ENCODE peak calls at places on chromosomes 2 and 18, in six cellular contexts. T is sigmoid colon, E is spleen, G is esophagus squamous epithelium, H is tibial nerve, N is A549. Z is an unnamed sample.
A peak's percentile ranks its signal among the peaks of the same experiment; 100 is the strongest.

GRCh38 chr2:25362564-25363145 is 20.9 kb upstream of the DNMT3A start:
- DNase-seq in T (peak; percentile 79), E (peak; percentile 93), G (no peak), H (no peak), N (no peak), Z (no peak)

GRCh38 chr2:70887550-70888229 is 48.0 kb upstream of the ATP6V1B1 start:
- DNase-seq in T (no peak), E (no peak), G (no peak), H (no peak), N (peak; percentile 36), Z (no peak)

GRCh38 chr2:145484443-145485086 is 964.6 kb upstream of the ZEB2 start:
- DNase-seq in T (no peak), E (no peak), G (no peak), H (no peak), N (peak; percentile 68), Z (no peak)

GRCh38 chr2:42516418-42516817 is 22.6 kb upstream of the KCNG3 start:
- DNase-seq in T (no peak), E (no peak), G (no peak), H (no peak), N (no peak), Z (no peak)

GRCh38 chr18:57447154-57447621 is 12.0 kb downstream of the ONECUT2 start:
- DNase-seq in T (no peak), E (no peak), G (no peak), H (no peak), N (no peak), Z (no peak)

GRCh38 chr18:11246466-11246865 is 97.1 kb upstream of the PIEZO2 start:
- DNase-seq in T (no peak), E (no peak), G (no peak), H (no peak), N (no peak), Z (no peak)

GRCh38 chr18:35030234-35030989 is 10.8 kb upstream of the MAPRE2 start:
- DNase-seq in T (no peak), E (no peak), G (no peak), H (no peak), N (no peak), Z (no peak)

GRCh38 chr2:144836635-144837350 is 316.9 kb upstream of the ZEB2 start:
- DNase-seq in T (no peak), E (no peak), G (no peak), H (no peak), N (no peak), Z (no peak)

GRCh38 chr18:12307251-12307736 is 747 bp upstream of the TUBB6 start:
- DNase-seq in T (peak; percentile 86), E (peak; percentile 79), G (no peak), H (peak; percentile 36), N (no peak), Z (peak; percentile 57)

GRCh38 chr2:120369250-120369649 is 23.3 kb downstream of the INHBB start:
- DNase-seq in T (no peak), E (no peak), G (no peak), H (no peak), N (no peak), Z (no peak)

GRCh38 chr2:201233192-201234166 is 26.9 kb upstream of the CASP8 start:
- DNase-seq in T (peak; percentile 66), E (peak; percentile 93), G (peak; percentile 11), H (no peak), N (peak; percentile 91), Z (peak; percentile 93)

GRCh38 chr2:181176540-181176939 is 196.1 kb downstream of the UBE2E3 start:
- DNase-seq in T (no peak), E (no peak), G (no peak), H (no peak), N (no peak), Z (no peak)

GRCh38 chr2:19868705-19869550 is 32.9 kb downstream of the TTC32 start:
- DNase-seq in T (peak; percentile 78), E (peak; percentile 93), G (no peak), H (no peak), N (no peak), Z (peak; percentile 90)

GRCh38 chr2:174024524-174025270 is 59.5 kb upstream of the SP3 start:
- DNase-seq in T (peak; percentile 96), E (no peak), G (no peak), H (peak; percentile 88), N (no peak), Z (peak; percentile 95)

GRCh38 chr2:184620367-184620766 is 22.0 kb downstream of the ZNF804A start:
- DNase-seq in T (no peak), E (no peak), G (no peak), H (no peak), N (no peak), Z (no peak)

GRCh38 chr2:170770304-170771048 is at the start of gene ERICH2:
- DNase-seq in T (peak; percentile 88), E (peak; percentile 88), G (no peak), H (peak; percentile 35), N (peak; percentile 79), Z (peak; percentile 95)

GRCh38 chr2:63888490-63889402 is 47.0 kb downstream of the UGP2 start:
- DNase-seq in T (no peak), E (no peak), G (no peak), H (no peak), N (peak; percentile 65), Z (no peak)

GRCh38 chr18:58303363-58303762 is 259.3 kb downstream of the NEDD4L start:
- DNase-seq in T (no peak), E (no peak), G (no peak), H (no peak), N (no peak), Z (no peak)

GRCh38 chr2:65353046-65353445 is 79.4 kb downstream of the SPRED2 start:
- DNase-seq in T (no peak), E (no peak), G (no peak), H (no peak), N (peak; percentile 50), Z (no peak)

GRCh38 chr2:35783723-35784122 is 571.9 kb upstream of the CRIM1 start:
- DNase-seq in T (no peak), E (no peak), G (no peak), H (no peak), N (peak; percentile 78), Z (no peak)

GRCh38 chr2:138503087-138503442 is 1.5 kb downstream of the SPOPL start:
- DNase-seq in T (no peak), E (no peak), G (no peak), H (no peak), N (no peak), Z (no peak)

GRCh38 chr2:202436631-202437030 is 60.5 kb downstream of the BMPR2 start:
- DNase-seq in T (no peak), E (no peak), G (no peak), H (no peak), N (no peak), Z (no peak)

GRCh38 chr2:9844581-9844980 is 1.3 kb downstream of the TAF1B start:
- DNase-seq in T (no peak), E (no peak), G (no peak), H (no peak), N (no peak), Z (no peak)

GRCh38 chr2:73984922-73985317 is 210 bp downstream of the TET3 start:
- DNase-seq in T (peak; percentile 76), E (no peak), G (no peak), H (no peak), N (peak; percentile 35), Z (no peak)

GRCh38 chr2:136703214-136703613 is 62.1 kb upstream of the THSD7B start:
- DNase-seq in T (no peak), E (no peak), G (no peak), H (no peak), N (no peak), Z (no peak)

GRCh38 chr2:39027427-39027826 is 93.4 kb downstream of the SOS1 start:
- DNase-seq in T (no peak), E (no peak), G (no peak), H (no peak), N (no peak), Z (no peak)

GRCh38 chr2:148022351-148022750 is 1.5 kb downstream of the MBD5 start:
- DNase-seq in T (no peak), E (no peak), G (no peak), H (no peak), N (no peak), Z (no peak)

GRCh38 chr2:196696423-196697073 is 57.0 kb downstream of the CCDC150 start:
- DNase-seq in T (no peak), E (no peak), G (no peak), H (no peak), N (peak; percentile 70), Z (no peak)

GRCh38 chr2:164757934-164758695 is 83.5 kb downstream of the COBLL1 start:
- DNase-seq in T (no peak), E (no peak), G (no peak), H (no peak), N (peak; percentile 68), Z (no peak)

GRCh38 chr2:130252880-130253645 is 54.8 kb upstream of the TUBA3E start:
- DNase-seq in T (no peak), E (no peak), G (no peak), H (no peak), N (peak; percentile 56), Z (peak; percentile 70)

GRCh38 chr2:174546519-174547506 is 50.8 kb downstream of the WIPF1 start:
- DNase-seq in T (no peak), E (no peak), G (no peak), H (no peak), N (peak; percentile 50), Z (no peak)

GRCh38 chr18:32317651-32318050 is 127.8 kb downstream of the MEP1B start:
- DNase-seq in T (no peak), E (no peak), G (no peak), H (no peak), N (no peak), Z (no peak)
- H3K4me3 ChIP-seq in T (no peak overlapping the region), E (no peak overlapping the region), G (no peak overlapping the region), H (no peak overlapping the region), N (no peak overlapping the region), Z (no peak overlapping the region)

DNA sequence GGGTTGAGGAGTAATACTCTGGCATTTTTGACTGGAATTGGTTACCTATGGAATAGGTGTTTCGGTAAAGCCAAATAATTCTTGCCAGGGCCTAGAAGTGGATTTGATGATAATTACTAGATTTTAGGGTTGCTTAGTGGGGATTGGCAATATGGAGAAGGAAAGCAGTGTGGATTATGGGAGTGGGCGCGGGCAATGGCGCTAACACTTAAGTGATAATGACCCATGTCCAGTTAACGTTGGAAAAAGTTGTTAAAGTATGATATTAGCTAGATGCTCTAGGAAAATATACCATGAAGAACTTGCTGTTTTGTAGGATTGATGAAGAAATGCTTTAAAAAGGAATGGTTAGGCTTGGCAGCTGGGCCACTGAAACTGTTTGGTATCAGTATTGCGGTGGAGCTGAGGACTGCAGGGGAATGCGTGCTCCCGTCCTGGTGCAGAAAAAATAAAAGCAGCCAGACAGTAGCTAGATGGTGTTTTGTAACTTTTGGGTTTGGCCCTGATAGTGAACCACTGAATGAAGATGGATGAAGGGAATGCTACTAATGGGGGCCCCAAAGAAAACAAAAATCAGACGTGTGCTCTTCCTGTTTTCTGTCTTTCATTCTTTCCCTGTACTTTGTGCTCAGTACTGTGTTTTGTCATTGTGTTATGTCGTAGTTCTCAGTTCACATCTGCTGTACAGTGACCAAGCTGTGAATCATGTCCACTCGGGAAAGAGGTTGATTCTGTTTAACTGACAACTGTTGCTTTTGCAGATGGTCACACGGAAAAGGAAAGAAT is 937 bp downstream of the INSIG2 start:
- DNase-seq in T (no peak), E (no peak), G (no peak), H (no peak), N (peak; percentile 22), Z (no peak)
- TF ChIP-seq CTCF in T (peak; percentile 7), E (no peak), G (peak; percentile 32), H (no peak), N (no peak), Z (no peak)

GRCh38 chr18:72973831-72974230 is 106.0 kb upstream of the NETO1 start:
- DNase-seq in T (no peak), E (no peak), G (no peak), H (no peak), N (no peak), Z (no peak)
- TF ChIP-seq POLR2A in T (no peak), E (no peak), G (no peak), H (no peak), N (no peak), Z (no peak)

GRCh38 chr2:161139098-161139987 is 20.9 kb upstream of the TANK start:
- DNase-seq in T (no peak), E (no peak), G (no peak), H (no peak), N (no peak), Z (no peak)
- H3K4me3 ChIP-seq in T (no peak overlapping the region), E (peak overlapping the region; percentile 40), G (peak overlapping the region; percentile 60), H (no peak overlapping the region), N (no peak overlapping the region), Z (no peak overlapping the region)

Z was measured in lower leg skin.